ENCODE peak calls at places on chromosomes 6 and 20, in four cellular contexts. S, L, F and P are unnamed samples. For H3K9me3, the result is how much of the 10 kb centered on the place peaks cover.

GRCh38 chr6:34333858-34334257 is 58.6 kb downstream of the NUDT3 start:
- DNase-seq in S (no peak), L (peak), F (no peak), P (no peak)

GRCh38 chr6:42981866-42982265 is 2.5 kb upstream of the PPP2R5D start:
- DNase-seq in S (no peak), L (no peak), F (no peak), P (no peak)

GRCh38 chr6:30829016-30829415 is 55.3 kb upstream of the DDR1 start:
- DNase-seq in S (no peak), L (no peak), F (no peak), P (no peak)

GRCh38 chr6:155126727-155127439 is 131.8 kb downstream of the TIAM2 start:
- DNase-seq in S (no peak), L (no peak), F (no peak), P (no peak)

GRCh38 chr20:31974975-31975481 is 7.1 kb downstream of the XKR7 start:
- DNase-seq in S (no peak), L (no peak), F (no peak), P (no peak)

GRCh38 chr6:48136856-48137255 is 25.9 kb upstream of the PTCHD4 start:
- DNase-seq in S (no peak), L (no peak), F (no peak), P (no peak)

GRCh38 chr6:127503022-127503421 is 16.1 kb downstream of the MTCL3 start:
- DNase-seq in S (no peak), L (no peak), F (no peak), P (no peak)

GRCh38 chr6:73562557-73562956 is 41.7 kb upstream of the EEF1A1 start:
- DNase-seq in S (no peak), L (no peak), F (no peak), P (no peak)

GRCh38 chr6:130282234-130282995 is 59.7 kb upstream of the SAMD3 start:
- DNase-seq in S (no peak), L (no peak), F (no peak), P (peak)

GRCh38 chr6:6614096-6614964 is 25.8 kb downstream of the LY86 start:
- DNase-seq in S (no peak), L (no peak), F (no peak), P (no peak)

GRCh38 chr6:147116043-147116442 is 88.2 kb upstream of the STXBP5 start:
- DNase-seq in S (no peak), L (no peak), F (no peak), P (no peak)
- H3K9me3 ChIP-seq in S (under half), L (under half), F (under half), P (under half)

DNA sequence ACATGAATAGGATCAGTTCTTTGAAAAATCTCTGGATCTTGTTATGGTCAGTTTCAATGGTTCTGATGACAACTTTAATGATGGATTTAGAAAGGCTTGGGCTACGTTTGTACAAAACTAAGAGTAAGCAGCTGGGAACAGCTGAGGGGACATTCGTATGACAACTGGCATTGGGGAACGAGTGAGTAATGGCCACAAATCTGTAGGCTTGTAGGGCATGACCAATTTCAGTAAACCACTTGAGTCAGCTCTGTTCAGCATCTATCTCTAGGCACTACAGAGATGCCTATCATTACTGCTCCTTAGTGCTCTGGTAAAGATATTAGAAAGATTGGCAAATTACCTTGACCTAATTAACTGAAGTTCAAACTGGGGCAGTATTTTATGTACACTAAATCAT is 1375.6 kb downstream of the EPHA7 start:
- DNase-seq in S (no peak), L (no peak), F (no peak), P (no peak)
- H3K9me3 ChIP-seq in S (under half), L (under half), F (under half), P (under half)

DNA sequence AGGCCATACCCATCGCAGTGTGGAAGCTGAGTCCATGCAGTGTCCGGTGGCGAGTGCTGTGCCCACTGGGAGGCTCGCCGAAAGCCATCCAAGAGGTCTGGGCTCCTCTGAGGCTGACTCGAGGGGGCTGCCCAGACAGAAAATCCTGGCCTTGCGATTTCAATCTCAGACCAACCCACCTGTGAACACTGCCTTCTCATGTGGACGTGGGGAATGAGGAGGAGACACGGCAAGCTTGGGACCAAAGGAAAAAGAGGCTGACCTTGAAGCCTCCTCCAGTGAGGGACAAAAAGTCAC is 157.2 kb upstream of the AFDN start:
- DNase-seq in S (no peak), L (no peak), F (no peak), P (no peak)
- H3K9me3 ChIP-seq in S (under half), L (under half), F (under half), P (under half)

GRCh38 chr20:46505501-46505900 is 7.9 kb downstream of the ZNF334 start:
- DNase-seq in S (no peak), L (no peak), F (no peak), P (no peak)

GRCh38 chr20:46501961-46502360 is 11.4 kb downstream of the ZNF334 start:
- DNase-seq in S (no peak), L (no peak), F (no peak), P (no peak)

GRCh38 chr20:46501337-46501942 is 11.9 kb downstream of the ZNF334 start:
- DNase-seq in S (no peak), L (no peak), F (no peak), P (no peak)
- H3K9me3 ChIP-seq in S (under half), L (half or more), F (under half), P (under half)

GRCh38 chr6:16544006-16544405 is 217.3 kb downstream of the ATXN1 start:
- DNase-seq in S (no peak), L (peak), F (no peak), P (no peak)
- H3K9me3 ChIP-seq in S (under half), L (under half), F (under half), P (under half)

DNA sequence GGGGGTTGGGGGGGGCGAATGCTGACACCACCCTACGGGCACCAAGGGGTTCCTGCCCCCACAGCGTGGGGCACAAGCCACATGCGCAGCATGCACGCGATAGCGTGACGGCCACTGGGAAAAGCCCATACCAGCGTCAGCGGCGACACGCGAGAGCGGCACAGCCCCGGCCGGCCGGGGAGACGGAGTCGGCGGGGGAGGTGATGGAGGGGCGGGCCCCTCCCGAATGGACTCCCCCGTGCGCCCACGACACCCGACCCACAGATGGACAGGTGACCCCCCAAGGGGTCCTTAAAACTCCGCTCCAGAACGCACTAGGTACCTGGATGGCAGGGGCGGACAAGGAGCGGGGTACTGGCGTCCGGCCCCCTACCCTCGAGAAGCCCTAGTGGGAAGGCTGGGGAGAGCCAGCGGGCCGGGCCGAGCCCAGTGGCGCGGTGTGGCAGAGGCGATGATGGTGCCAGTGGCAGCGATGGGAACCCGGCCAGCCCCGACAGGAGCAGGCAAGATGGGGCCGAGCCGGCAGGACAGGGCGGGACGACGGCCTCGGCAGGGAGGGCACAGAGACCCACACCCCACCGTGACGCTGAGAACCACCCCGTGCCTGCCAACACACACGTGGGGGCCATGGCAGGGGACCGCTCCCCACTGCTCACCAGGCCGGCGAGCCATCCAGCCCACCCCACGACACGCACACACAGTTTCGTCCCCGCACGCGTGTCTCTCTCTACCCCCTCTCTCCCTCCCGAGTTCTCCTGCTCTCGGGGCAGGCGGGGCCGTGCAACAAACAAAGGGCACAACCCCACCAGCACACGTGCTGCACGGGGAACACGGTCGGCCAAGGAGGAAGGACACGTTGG is 1959.8 kb upstream of the DEFB115 start:
- DNase-seq in S (no peak), L (no peak), F (no peak), P (no peak)
- H3K9me3 ChIP-seq in S (under half), L (under half), F (under half), P (under half)

DNA sequence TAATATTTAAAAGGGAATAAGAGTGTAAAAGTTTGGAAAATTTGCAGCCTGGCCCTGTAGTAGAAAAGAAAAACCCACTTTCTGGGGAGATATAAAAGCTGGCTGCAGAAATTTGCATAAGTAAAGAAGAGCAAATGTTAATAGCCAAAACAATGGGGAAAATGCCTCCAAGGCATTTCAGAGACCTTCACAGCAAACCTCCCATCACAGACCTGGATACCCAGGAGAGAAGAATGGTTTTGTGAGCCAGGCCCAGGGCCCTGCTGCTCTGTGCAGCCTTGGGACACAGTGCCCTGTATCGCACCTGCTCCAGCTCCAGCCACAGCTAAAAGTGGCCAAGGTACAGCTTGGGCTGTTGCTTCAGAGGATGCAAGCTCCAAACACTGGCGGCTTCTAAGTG is 113.8 kb downstream of the BTBD9 start:
- DNase-seq in S (no peak), L (no peak), F (no peak), P (no peak)
- H3K9me3 ChIP-seq in S (under half), L (under half), F (under half), P (under half)

DNA sequence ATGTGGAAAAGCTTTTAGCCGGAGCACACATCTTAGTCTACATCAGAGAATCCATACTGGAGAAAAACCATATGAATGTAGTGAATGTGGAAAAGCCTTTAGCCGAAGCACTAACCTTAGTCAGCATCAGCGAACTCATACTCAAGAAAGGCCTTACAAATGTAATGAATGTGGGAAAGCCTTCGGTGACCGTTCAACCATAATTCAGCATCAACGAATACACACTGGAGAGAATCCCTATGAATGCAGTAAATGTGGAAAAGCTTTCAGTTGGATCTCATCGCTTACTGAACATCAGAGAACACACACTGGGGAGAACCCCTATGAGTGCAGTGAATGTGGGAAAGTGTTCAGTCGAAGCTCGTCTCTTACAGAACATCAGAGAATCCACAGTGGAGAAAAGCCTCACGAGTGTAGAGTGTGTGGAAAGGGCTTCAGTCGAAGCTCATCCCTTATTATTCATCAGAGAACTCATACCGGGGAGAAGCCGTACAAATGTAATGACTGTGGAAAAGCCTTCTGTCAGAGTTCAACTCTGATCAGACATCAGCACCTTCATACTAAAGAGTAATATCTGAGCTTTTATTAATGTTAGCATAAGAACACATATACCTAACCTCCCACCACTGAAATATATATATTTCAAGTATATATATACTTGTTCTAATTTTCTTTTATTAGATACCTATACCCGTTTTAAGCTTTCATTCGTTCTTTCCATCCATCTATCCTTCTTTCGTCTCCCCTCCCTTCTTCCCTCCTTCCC is 12.5 kb downstream of the ZNF391 start:
- DNase-seq in S (no peak), L (no peak), F (no peak), P (no peak)
- H3K9me3 ChIP-seq in S (under half), L (half or more), F (half or more), P (under half)